ENCODE peak calls at places on chromosomes 2 and 18, in seven cellular contexts. W is tibial artery; X is HAP-1; Z is CD4-positive, CD25-positive, alpha-beta regulatory T cell; E is upper lobe of right lung; I is SJSA1; R is psoas muscle. H is an unnamed sample.

GRCh38 chr2:134137182-134137595 is 116.7 kb upstream of the MGAT5 start:
- DNase-seq in E (peak; percentile 73), R (no peak), Z (no peak), W (peak; percentile 24), X (no peak), I (peak; percentile 9), H (peak; percentile 69)

GRCh38 chr2:121207494-121207893 is 77.5 kb downstream of the TFCP2L1 start:
- DNase-seq in W (no peak), E (no peak), R (peak; percentile 21), X (no peak), I (no peak), Z (no peak), H (no peak)

GRCh38 chr18:79987566-79987965 is 797 bp downstream of the TXNL4A start:
- DNase-seq in E (no peak), Z (no peak), W (no peak), R (no peak), X (no peak), I (no peak), H (no peak)

GRCh38 chr18:43934322-43935050 is 657.2 kb upstream of the SYT4 start:
- DNase-seq in X (no peak), Z (no peak), R (no peak), E (no peak), I (no peak), W (no peak), H (no peak)

GRCh38 chr2:240561325-240561971 is 1.3 kb downstream of the DUSP28 start:
- DNase-seq in R (no peak), E (no peak), W (no peak), X (no peak), Z (peak; percentile 58), I (peak; percentile 87), H (no peak)

GRCh38 chr2:64675860-64676259 is 22.1 kb upstream of the SERTAD2 start:
- DNase-seq in I (no peak), W (no peak), Z (peak; percentile 42), X (no peak), R (no peak), E (no peak), H (no peak)

GRCh38 chr2:79219383-79219988 is 59.9 kb upstream of the REG3A start:
- DNase-seq in Z (peak; percentile 43), X (peak; percentile 18), E (no peak), W (no peak), R (no peak), I (no peak), H (no peak)

GRCh38 chr2:113376935-113377445 is 60.5 kb upstream of the ZNG1B start:
- DNase-seq in I (no peak), W (no peak), R (no peak), Z (no peak), E (no peak), X (no peak), H (no peak)

GRCh38 chr18:65322895-65323294 is 427.9 kb upstream of the CDH7 start:
- DNase-seq in I (no peak), X (no peak), E (no peak), Z (no peak), W (no peak), R (no peak), H (no peak)

GRCh38 chr2:39435974-39436591 is 1.0 kb downstream of the MAP4K3 start:
- DNase-seq in W (peak; percentile 26), I (peak; percentile 28), X (no peak), R (no peak), Z (no peak), E (no peak), H (peak; percentile 78)

GRCh38 chr2:45192991-45193390 is 183.7 kb upstream of the SIX2 start:
- DNase-seq in Z (no peak), W (no peak), R (no peak), I (no peak), E (no peak), X (no peak), H (no peak)

GRCh38 chr2:16774980-16775963 is 109.6 kb upstream of the CYRIA start:
- DNase-seq in X (no peak), W (no peak), R (no peak), I (no peak), E (no peak), Z (no peak), H (no peak)

GRCh38 chr2:100334929-100335328 is 12.6 kb upstream of the LONRF2 start:
- DNase-seq in X (no peak), R (no peak), E (no peak), W (no peak), I (no peak), Z (no peak), H (no peak)

GRCh38 chr2:207504513-207505171 is 25.1 kb upstream of the CREB1 start:
- DNase-seq in E (no peak), Z (no peak), I (peak; percentile 82), R (no peak), X (no peak), W (no peak), H (no peak)

GRCh38 chr2:68770271-68771111 is 35.9 kb downstream of the ARHGAP25 start:
- DNase-seq in W (no peak), R (no peak), Z (no peak), E (no peak), I (no peak), X (no peak), H (no peak)

GRCh38 chr2:128769457-128770142 is 450.9 kb upstream of the HS6ST1 start:
- DNase-seq in R (no peak), X (no peak), Z (no peak), W (no peak), I (no peak), E (peak; percentile 42), H (peak; percentile 20)

GRCh38 chr2:215505044-215505786 is 69.3 kb upstream of the FN1 start:
- DNase-seq in X (no peak), R (no peak), I (no peak), E (no peak), W (no peak), Z (no peak), H (no peak)

GRCh38 chr18:76892832-76893231 is 70.5 kb downstream of the ZNF236 start:
- DNase-seq in Z (no peak), E (no peak), X (no peak), R (no peak), W (no peak), I (no peak), H (no peak)

GRCh38 chr2:106065983-106066826 is 127.9 kb downstream of the UXS1 start:
- DNase-seq in R (peak; percentile 64), W (no peak), E (no peak), X (no peak), I (no peak), Z (no peak), H (no peak)

GRCh38 chr18:70693196-70693595 is 404.4 kb downstream of the SOCS6 start:
- DNase-seq in X (no peak), W (no peak), E (no peak), R (no peak), I (no peak), Z (no peak), H (no peak)

GRCh38 chr2:200416878-200417277 is 93.0 kb downstream of the KCTD18 start:
- DNase-seq in I (no peak), R (no peak), Z (no peak), E (no peak), W (no peak), X (peak; percentile 66), H (no peak)

GRCh38 chr2:181239400-181239799 is 217.8 kb upstream of the ITGA4 start:
- DNase-seq in W (no peak), X (no peak), E (no peak), I (no peak), Z (peak; percentile 26), R (no peak), H (no peak)

GRCh38 chr18:74994502-74995403 is 214.2 kb downstream of the PTGR3 start:
- DNase-seq in E (no peak), I (no peak), W (peak; percentile 36), Z (peak; percentile 82), R (no peak), X (no peak), H (peak; percentile 57)

GRCh38 chr2:56680971-56681631 is 497.3 kb downstream of the CCDC85A start:
- DNase-seq in E (no peak), X (no peak), R (no peak), I (peak; percentile 28), W (no peak), Z (no peak), H (no peak)

GRCh38 chr2:212987492-212987891 is 163.9 kb downstream of the IKZF2 start:
- DNase-seq in X (no peak), Z (no peak), I (no peak), E (no peak), R (no peak), W (no peak), H (no peak)

DNA sequence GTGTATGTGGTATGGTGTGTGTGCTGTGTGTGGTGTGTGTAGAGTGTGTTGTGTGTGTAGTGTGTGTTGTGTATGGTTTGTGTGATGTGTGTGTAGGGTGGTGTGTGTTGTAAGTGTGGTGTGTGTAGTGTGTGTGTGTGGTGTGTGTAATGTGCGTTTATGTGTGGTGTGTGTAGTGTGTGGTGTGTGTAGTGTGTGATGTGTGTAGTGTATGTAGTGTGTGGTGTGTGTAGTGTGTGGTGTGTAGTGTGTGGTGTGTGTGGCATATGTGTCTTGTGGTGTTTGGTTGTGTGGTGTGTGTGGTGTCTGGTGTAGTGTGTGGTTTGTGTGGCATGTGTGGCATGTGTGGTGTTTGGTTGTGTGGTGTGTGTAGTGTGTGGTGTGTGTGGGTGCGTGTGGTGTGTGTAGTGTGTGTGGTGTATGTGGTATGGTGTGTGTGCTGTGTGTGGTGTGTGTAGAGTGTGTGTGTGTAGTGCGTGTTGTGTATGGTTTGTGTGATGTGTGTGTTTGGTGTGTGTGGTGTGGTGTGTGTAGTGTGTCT is 4.0 kb upstream of the RTP5 start:
- DNase-seq in E (no peak), W (no peak), R (peak; percentile 6), X (no peak), I (no peak), Z (no peak), H (no peak)
- H3K4me1 ChIP-seq in E (peaks cover 3% of the 10 kb centered on the region), W (no peaks in the 10 kb centered on the region), R (no peaks in the 10 kb centered on the region), X (no peaks in the 10 kb centered on the region), I (peaks cover 11% of the 10 kb centered on the region), Z (peaks cover 42% of the 10 kb centered on the region), H (no peaks in the 10 kb centered on the region)

GRCh38 chr2:108967757-108968156 is 21.3 kb downstream of the EDAR start:
- DNase-seq in W (no peak), R (no peak), Z (no peak), I (no peak), X (no peak), E (no peak), H (no peak)
- H3K4me1 ChIP-seq in W (no peaks in the 10 kb centered on the region), R (no peaks in the 10 kb centered on the region), Z (peaks cover 28% of the 10 kb centered on the region), I (no peaks in the 10 kb centered on the region), X (no peaks in the 10 kb centered on the region), E (no peaks in the 10 kb centered on the region), H (no peaks in the 10 kb centered on the region)

GRCh38 chr18:48160622-48161021 is 230.2 kb upstream of the SMAD2 start:
- DNase-seq in W (no peak), R (no peak), X (no peak), E (no peak), Z (no peak), I (no peak), H (no peak)
- H3K4me1 ChIP-seq in W (peaks cover 8% of the 10 kb centered on the region), R (peaks cover 3% of the 10 kb centered on the region), X (no peaks in the 10 kb centered on the region), E (peaks cover 5% of the 10 kb centered on the region), Z (peaks cover 10% of the 10 kb centered on the region), I (peaks cover 8% of the 10 kb centered on the region), H (no peaks in the 10 kb centered on the region)

DNA sequence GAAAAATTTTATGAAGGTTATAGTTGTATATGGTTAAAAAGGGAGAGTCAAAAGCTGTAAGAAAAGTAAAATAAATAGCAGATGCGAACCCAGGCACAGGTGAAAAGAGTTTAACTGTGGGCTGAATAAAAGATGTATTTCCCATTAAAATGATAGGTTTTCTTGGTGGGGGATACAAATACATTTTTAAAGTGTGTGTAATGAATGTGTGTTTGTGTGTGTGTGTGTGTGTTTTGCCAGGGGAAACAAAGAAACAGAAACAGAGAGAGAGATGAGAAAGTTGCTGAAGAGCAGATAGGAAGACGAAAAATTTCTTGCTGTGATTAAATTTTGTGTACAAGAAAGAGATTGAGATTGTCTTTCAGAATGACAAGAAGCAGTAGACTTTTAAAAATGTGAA is 12.1 kb downstream of the TFPI start:
- DNase-seq in X (no peak), I (no peak), E (no peak), R (no peak), Z (no peak), W (no peak), H (no peak)
- H3K4me1 ChIP-seq in X (no peaks in the 10 kb centered on the region), I (peaks cover 70% of the 10 kb centered on the region), E (peaks cover 42% of the 10 kb centered on the region), R (peaks cover 39% of the 10 kb centered on the region), Z (no peaks in the 10 kb centered on the region), W (peaks cover 15% of the 10 kb centered on the region), H (no peaks in the 10 kb centered on the region)

H was measured in aorta.